ENCODE peak calls at places on chromosomes 12 and 14, in ten cellular contexts. S is HL-60, B is tibial artery, R is fibroblast of pulmonary artery, I is GM12865, V is heart right ventricle, G is endothelial cell, Q is left lung, E is DND-41, Y is glutamatergic neuron. P is an unnamed sample.

GRCh38 chr12:4269279-4269991 is 4.1 kb upstream of the CCND2 start:
- DNase-seq in S (peak), Y (peak), I (peak), B (peak), Q (peak), V (peak), R (peak), G (peak), E (peak), P (peak)

GRCh38 chr12:122891661-122892525 is 4.0 kb downstream of the VPS37B start:
- DNase-seq in R (peak), I (no peak), Q (no peak), E (no peak), V (no peak), G (no peak), B (no peak), Y (no peak), S (peak), P (no peak)

GRCh38 chr12:124607681-124608425 is 40.4 kb upstream of the NCOR2 start:
- DNase-seq in Q (no peak), E (no peak), S (no peak), I (no peak), V (no peak), R (no peak), Y (no peak), B (no peak), G (no peak), P (no peak)

GRCh38 chr12:19482551-19483109 is 43.3 kb downstream of the AEBP2 start:
- DNase-seq in Y (peak), Q (peak), V (peak), R (peak), I (peak), E (no peak), S (no peak), G (no peak), B (no peak), P (no peak)

GRCh38 chr14:62691613-62692489 is 353.4 kb downstream of the KCNH5 start:
- DNase-seq in B (no peak), Y (no peak), G (no peak), R (peak), V (no peak), E (no peak), S (no peak), I (no peak), Q (peak), P (no peak)

GRCh38 chr12:68780731-68781130 is 27.2 kb upstream of the MDM2 start:
- DNase-seq in E (no peak), Q (no peak), Y (no peak), S (no peak), V (no peak), B (no peak), G (no peak), I (no peak), R (peak), P (no peak)

GRCh38 chr12:112665971-112666370 is 125.6 kb upstream of the RPH3A start:
- DNase-seq in R (no peak), V (no peak), Y (no peak), I (no peak), E (no peak), S (no peak), G (no peak), B (no peak), Q (no peak), P (no peak)

GRCh38 chr14:36773136-36773540 is 111.5 kb downstream of the PAX9 start:
- DNase-seq in I (no peak), E (no peak), S (no peak), G (no peak), R (peak), V (no peak), Y (no peak), Q (no peak), B (no peak), P (no peak)

GRCh38 chr12:103401421-103401820 is 94.3 kb downstream of the C12orf42 start:
- DNase-seq in G (no peak), I (no peak), R (no peak), E (no peak), S (no peak), B (no peak), Q (no peak), V (no peak), Y (no peak), P (no peak)

GRCh38 chr12:13735756-13736155 is 245.6 kb downstream of the GRIN2B start:
- DNase-seq in E (no peak), Y (no peak), V (no peak), G (no peak), B (no peak), I (no peak), R (no peak), Q (no peak), S (no peak), P (no peak)

GRCh38 chr14:57982802-57983201 is 116.9 kb upstream of the SLC35F4 start:
- DNase-seq in E (peak), B (no peak), G (no peak), V (no peak), R (peak), Y (peak), Q (no peak), S (no peak), I (peak), P (no peak)

GRCh38 chr12:30531731-30532678 is 163.7 kb downstream of the IPO8 start:
- DNase-seq in G (no peak), E (no peak), B (no peak), Y (no peak), V (no peak), R (no peak), S (no peak), I (no peak), Q (no peak), P (no peak)

DNA sequence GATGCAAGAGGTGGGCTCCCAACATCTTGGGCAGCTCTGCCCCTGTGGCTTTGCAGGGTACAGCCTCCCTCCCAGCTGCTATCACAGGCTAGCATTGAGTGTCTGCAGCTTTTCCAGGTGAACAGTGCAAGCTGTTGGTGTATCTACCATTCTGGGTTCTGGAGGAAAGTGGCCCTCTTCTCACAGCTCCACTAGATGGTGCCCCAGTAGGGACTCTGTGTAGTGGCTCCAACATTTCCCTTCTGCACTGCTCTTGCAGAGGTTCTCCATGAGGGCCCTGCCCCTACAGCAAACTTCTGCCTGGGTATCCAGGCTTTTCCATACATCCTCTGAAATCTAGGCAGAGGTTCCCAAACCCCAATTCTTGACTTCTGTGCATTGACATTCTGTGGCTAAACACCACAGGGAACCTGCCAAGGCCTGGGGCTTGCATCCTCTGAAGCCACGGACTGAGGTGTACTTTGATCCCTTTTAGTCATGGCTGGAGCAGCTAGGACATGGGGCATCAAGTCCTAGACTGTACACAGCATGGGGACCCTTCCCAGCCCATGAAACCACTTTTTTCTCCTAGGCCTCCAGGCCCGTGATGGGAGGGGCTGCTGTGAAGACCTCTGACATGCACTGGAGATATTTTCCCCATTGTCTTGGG is 24.0 kb upstream of the SLC38A1 start:
- DNase-seq in V (no peak), S (no peak), R (peak), Q (no peak), G (no peak), B (no peak), Y (no peak), I (no peak), E (no peak), P (no peak)
- TF ChIP-seq CTCF in V (peak), S (no peak), R (peak), Q (no peak), G (no peak), B (no peak), Y (no peak), I (no peak), E (peak), P (no peak)

GRCh38 chr12:54689984-54690383 is 41.8 kb upstream of the DCD start:
- DNase-seq in G (no peak), V (no peak), S (no peak), Y (no peak), E (no peak), I (no peak), Q (no peak), B (no peak), R (peak), P (no peak)
- TF ChIP-seq CTCF in G (no peak), V (no peak), S (peak), Y (no peak), E (peak), I (peak), Q (no peak), B (no peak), R (no peak), P (no peak)

DNA sequence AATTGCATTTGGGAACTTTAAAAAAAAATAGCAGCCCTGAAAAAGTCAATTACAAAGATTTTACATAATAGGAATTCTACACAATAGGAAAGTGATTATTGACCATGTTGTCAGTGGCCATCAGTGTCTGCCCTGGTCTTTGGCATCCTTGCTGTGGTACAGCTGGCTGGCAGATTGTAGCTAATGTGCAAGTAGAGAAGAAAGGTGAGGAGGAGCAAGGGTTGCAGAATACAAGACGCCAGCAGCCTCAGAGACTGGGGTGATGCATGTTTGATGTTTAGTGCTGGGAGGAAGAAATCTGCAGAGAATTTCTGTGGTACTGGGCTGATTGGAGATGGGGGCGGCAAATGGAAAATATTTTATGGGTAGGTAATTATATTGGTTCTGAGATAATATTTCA is 322.9 kb downstream of the TMEM117 start:
- DNase-seq in V (no peak), B (no peak), S (no peak), I (no peak), R (no peak), Y (no peak), E (no peak), G (no peak), Q (no peak), P (no peak)
- TF ChIP-seq CTCF in V (no peak), B (no peak), S (no peak), I (no peak), R (no peak), Y (no peak), E (no peak), G (no peak), Q (no peak), P (no peak)

GRCh38 chr14:103123128-103123633 is at the start of gene TNFAIP2:
- DNase-seq in V (peak), I (peak), S (peak), Q (peak), B (no peak), Y (no peak), E (no peak), R (no peak), G (peak), P (no peak)

GRCh38 chr14:103122578-103123127 is 608 bp upstream of the TNFAIP2 start:
- DNase-seq in I (peak), S (no peak), R (no peak), G (peak), Q (no peak), B (no peak), Y (no peak), V (peak), E (no peak), P (no peak)

GRCh38 chr14:103124501-103125001 is 1.3 kb downstream of the TNFAIP2 start:
- DNase-seq in Q (no peak), G (no peak), S (no peak), R (no peak), Y (no peak), E (no peak), V (no peak), B (no peak), I (no peak), P (no peak)

GRCh38 chr14:103125098-103126070 is 2.1 kb downstream of the TNFAIP2 start:
- DNase-seq in G (no peak), R (no peak), E (no peak), Q (no peak), S (no peak), B (no peak), Y (no peak), V (no peak), I (no peak), P (no peak)

DNA sequence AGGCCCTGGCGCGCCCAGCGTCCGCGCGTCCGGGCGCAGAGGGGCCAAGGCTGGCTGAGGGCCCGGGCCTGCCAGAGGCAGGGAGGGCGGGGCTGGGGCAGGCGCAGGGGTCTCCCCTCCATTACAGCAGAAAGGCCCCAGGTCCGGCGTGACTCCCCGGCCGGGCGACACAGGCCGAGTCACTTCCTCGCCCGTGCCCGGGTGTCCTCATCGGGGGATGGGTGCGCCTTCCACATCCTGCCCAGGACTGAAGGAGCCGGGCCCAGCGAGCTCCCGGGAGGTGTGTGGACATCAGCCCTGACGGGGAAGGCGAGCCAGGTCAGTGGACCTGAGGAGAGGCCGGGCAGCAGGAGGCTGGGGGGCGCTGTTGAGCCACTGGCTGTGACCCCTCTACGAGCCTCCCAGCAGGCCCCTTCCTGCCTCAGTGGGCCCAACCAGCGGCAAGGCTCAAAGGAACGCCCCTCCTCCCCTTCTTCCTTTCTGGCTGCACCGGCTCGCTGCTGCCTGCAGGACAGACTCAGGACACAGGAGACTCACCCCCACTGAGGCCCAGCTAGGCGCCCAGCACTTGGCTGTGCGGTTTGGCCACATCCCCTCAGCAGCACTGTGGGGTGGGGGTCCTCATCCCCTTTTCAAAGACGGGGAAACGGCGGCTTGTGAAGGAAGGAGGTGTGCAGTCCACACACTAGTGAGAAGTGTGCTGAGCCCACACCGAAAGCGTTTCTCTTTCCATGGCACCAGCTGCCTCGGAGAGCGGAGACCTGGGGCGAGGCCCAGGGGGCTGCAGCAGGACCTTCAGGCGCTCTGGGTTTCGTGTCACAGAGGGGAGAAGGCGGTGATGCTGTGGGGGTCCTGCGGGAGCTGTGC is 606 bp downstream of the TNFAIP2 start:
- DNase-seq in Q (peak), V (peak), G (peak), E (no peak), B (peak), I (no peak), R (peak), Y (no peak), S (peak), P (no peak)
- TF ChIP-seq CTCF in Q (peak), V (peak), G (peak), E (peak), B (peak), I (peak), R (peak), Y (no peak), S (no peak), P (no peak)

GRCh38 chr12:70839544-70839943 is 81.0 kb downstream of the PTPRR start:
- DNase-seq in G (no peak), E (no peak), Y (no peak), B (no peak), I (no peak), S (no peak), R (no peak), Q (no peak), V (no peak), P (no peak)
- TF ChIP-seq CTCF in G (no peak), E (no peak), Y (no peak), B (no peak), I (no peak), S (no peak), R (no peak), Q (no peak), V (no peak), P (no peak)

GRCh38 chr12:109713187-109713984 is at the start of gene FAM222A:
- DNase-seq in V (peak), S (peak), G (peak), I (peak), Y (peak), R (peak), B (peak), E (peak), Q (peak), P (peak)

GRCh38 chr12:109715310-109716091 is 1.9 kb downstream of the FAM222A start:
- DNase-seq in R (no peak), S (no peak), Y (peak), I (peak), V (no peak), G (peak), B (no peak), E (peak), Q (no peak), P (peak)

GRCh38 chr12:109714913-109715244 is 1.3 kb downstream of the FAM222A start:
- DNase-seq in Q (no peak), B (no peak), I (no peak), Y (no peak), G (no peak), S (no peak), V (no peak), E (no peak), R (no peak), P (no peak)

GRCh38 chr12:109716092-109716479 is 2.5 kb downstream of the FAM222A start:
- DNase-seq in I (no peak), Q (no peak), R (no peak), B (no peak), S (no peak), G (no peak), Y (no peak), E (no peak), V (no peak), P (no peak)

GRCh38 chr12:109714141-109714912 is 702 bp downstream of the FAM222A start:
- DNase-seq in S (peak), I (peak), G (peak), B (peak), Q (peak), V (peak), R (peak), Y (peak), E (peak), P (peak)
- TF ChIP-seq CTCF in S (no peak), I (peak), G (no peak), B (no peak), Q (no peak), V (no peak), R (no peak), Y (no peak), E (no peak), P (no peak)